ENCODE peak calls at places on chromosomes 2 and 18, in eight cellular contexts. I is A549, M is IMR-90, E is GM12892, H is lower leg skin, U is sigmoid colon, D is stomach, K is body of pancreas. L is an unnamed sample.

GRCh38 chr2:166180951-166181812 is 53.4 kb upstream of the SCN1A start:
- DNase-seq in I (peak; percentile 10), M (peak; percentile 56), E (peak; percentile 7), H (no peak), U (no peak), D (peak; percentile 54), K (peak; percentile 70), L (peak; percentile 12)

GRCh38 chr2:36238126-36238525 is 117.5 kb upstream of the CRIM1 start:
- DNase-seq in I (no peak), M (no peak), E (no peak), H (no peak), U (no peak), D (no peak), K (no peak), L (no peak)

GRCh38 chr2:15971831-15972522 is 31.6 kb downstream of the MYCN start:
- DNase-seq in I (no peak), M (no peak), E (no peak), H (no peak), U (no peak), D (no peak), K (no peak), L (no peak)

GRCh38 chr18:78123144-78123909 is 856.3 kb upstream of the SALL3 start:
- DNase-seq in I (no peak), M (no peak), E (no peak), H (no peak), U (no peak), D (no peak), K (no peak), L (no peak)

GRCh38 chr2:43223412-43224040 is 2.9 kb downstream of the ZFP36L2 start:
- DNase-seq in I (no peak), M (peak; percentile 57), E (no peak), H (no peak), U (no peak), D (no peak), K (no peak), L (peak; percentile 39)

GRCh38 chr2:150486539-150487484 is 655 bp downstream of the RND3 start:
- DNase-seq in I (no peak), M (peak; percentile 24), E (peak; percentile 5), H (no peak), U (peak; percentile 80), D (peak; percentile 50), K (peak; percentile 36), L (no peak)

GRCh38 chr2:9753276-9753600 is 90.0 kb upstream of the TAF1B start:
- DNase-seq in I (peak; percentile 88), M (peak; percentile 91), E (peak; percentile 59), H (peak; percentile 66), U (no peak), D (peak; percentile 52), K (peak; percentile 57), L (peak; percentile 87)

GRCh38 chr2:133525751-133526467 is 42.4 kb downstream of the NCKAP5 start:
- DNase-seq in I (no peak), M (no peak), E (no peak), H (no peak), U (no peak), D (no peak), K (no peak), L (no peak)

GRCh38 chr2:48092846-48093498 is 186.7 kb upstream of the FBXO11 start:
- DNase-seq in I (no peak), M (peak; percentile 57), E (no peak), H (no peak), U (no peak), D (no peak), K (no peak), L (no peak)

GRCh38 chr2:160868891-160869290 is 291.3 kb upstream of the TANK start:
- DNase-seq in I (no peak), M (peak; percentile 65), E (no peak), H (no peak), U (no peak), D (no peak), K (no peak), L (no peak)

GRCh38 chr2:121092095-121092494 is 192.9 kb downstream of the TFCP2L1 start:
- DNase-seq in I (no peak), M (no peak), E (no peak), H (no peak), U (no peak), D (peak; percentile 83), K (no peak), L (no peak)

GRCh38 chr2:109614715-109615636 is 812 bp downstream of the SOWAHC start:
- DNase-seq in I (no peak), M (no peak), E (no peak), H (no peak), U (peak; percentile 71), D (no peak), K (no peak), L (no peak)

GRCh38 chr2:205678743-205679142 is 3.6 kb upstream of the NRP2 start:
- DNase-seq in I (no peak), M (no peak), E (no peak), H (no peak), U (no peak), D (no peak), K (no peak), L (no peak)

GRCh38 chr2:204545861-204546773 is 842 bp downstream of the PARD3B start:
- DNase-seq in I (no peak), M (no peak), E (no peak), H (no peak), U (peak; percentile 68), D (peak; percentile 48), K (peak; percentile 35), L (no peak)
- TF ChIP-seq POLR2A in I (no peak), M (no peak), E (no peak), H (no peak), U (no peak), D (no peak), K (no peak), L (no peak)

GRCh38 chr2:68790600-68790999 is 56.0 kb downstream of the ARHGAP25 start:
- DNase-seq in I (no peak), M (no peak), E (no peak), H (no peak), U (no peak), D (no peak), K (no peak), L (no peak)

GRCh38 chr2:68789603-68790002 is 55.0 kb downstream of the ARHGAP25 start:
- DNase-seq in I (no peak), M (no peak), E (peak; percentile 57), H (no peak), U (no peak), D (no peak), K (no peak), L (no peak)

GRCh38 chr2:68796306-68796905 is 61.8 kb downstream of the ARHGAP25 start:
- DNase-seq in I (no peak), M (peak; percentile 18), E (no peak), H (no peak), U (no peak), D (no peak), K (no peak), L (no peak)

GRCh38 chr2:68791914-68792313 is 57.3 kb downstream of the ARHGAP25 start:
- DNase-seq in I (no peak), M (no peak), E (no peak), H (no peak), U (no peak), D (no peak), K (no peak), L (no peak)
- TF ChIP-seq POLR2A in I (no peak), M (no peak), E (no peak), H (no peak), U (no peak), D (no peak), K (no peak), L (no peak)

GRCh38 chr2:235968616-235969324 is 199.4 kb downstream of the GBX2 start:
- DNase-seq in I (no peak), M (no peak), E (no peak), H (no peak), U (peak; percentile 41), D (no peak), K (no peak), L (no peak)
- TF ChIP-seq POLR2A in I (no peak), M (no peak), E (no peak), H (no peak), U (no peak), D (no peak), K (no peak), L (no peak)

GRCh38 chr2:219701847-219702634 is 74.6 kb downstream of the SLC4A3 start:
- DNase-seq in I (no peak), M (peak; percentile 56), E (no peak), H (no peak), U (no peak), D (peak; percentile 53), K (peak; percentile 46), L (no peak)

GRCh38 chr2:219695145-219695544 is 67.7 kb downstream of the SLC4A3 start:
- DNase-seq in I (no peak), M (no peak), E (no peak), H (no peak), U (no peak), D (no peak), K (no peak), L (no peak)

GRCh38 chr2:219699440-219699821 is 72.0 kb downstream of the SLC4A3 start:
- DNase-seq in I (no peak), M (no peak), E (no peak), H (no peak), U (no peak), D (no peak), K (no peak), L (no peak)

GRCh38 chr2:219697811-219698683 is 70.6 kb downstream of the SLC4A3 start:
- DNase-seq in I (no peak), M (no peak), E (no peak), H (no peak), U (no peak), D (no peak), K (no peak), L (no peak)

DNA sequence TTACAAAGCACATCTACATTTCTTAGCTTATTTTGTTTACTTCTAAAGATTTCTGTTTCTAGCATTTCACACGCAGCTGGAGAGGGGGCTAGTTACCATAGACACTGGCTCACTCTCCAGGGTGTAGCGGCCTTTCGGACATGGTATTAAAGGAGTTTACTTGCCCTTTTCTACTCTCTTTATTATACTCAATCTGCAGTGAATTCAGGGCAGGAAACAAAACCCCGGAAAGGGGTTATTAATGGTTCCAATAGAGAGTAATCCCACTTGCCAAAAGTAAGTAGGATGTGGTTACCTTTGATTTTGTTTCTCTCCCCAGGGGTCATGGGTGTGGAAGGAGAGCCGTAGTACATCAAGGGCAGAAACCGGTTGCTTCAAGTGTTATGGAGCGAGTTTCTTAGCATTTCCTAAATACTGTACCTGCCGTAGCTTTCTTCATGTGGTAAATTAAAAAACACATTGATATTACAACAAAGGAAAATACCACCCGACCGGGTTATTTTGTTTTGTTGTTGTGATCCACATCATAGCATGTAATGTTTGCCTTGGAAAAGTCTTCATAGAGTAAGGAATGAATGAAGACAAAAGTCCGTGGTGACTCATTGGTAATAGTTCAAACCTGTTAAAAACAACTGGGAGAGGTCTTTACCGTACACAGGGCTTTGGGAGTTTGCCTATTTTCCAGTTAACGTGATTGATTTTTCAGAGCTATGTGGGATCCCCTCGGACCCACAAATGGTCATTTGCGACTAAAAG is 71.4 kb downstream of the SLC4A3 start:
- DNase-seq in I (no peak), M (no peak), E (no peak), H (no peak), U (no peak), D (no peak), K (no peak), L (no peak)
- TF ChIP-seq POLR2A in I (no peak), M (no peak), E (no peak), H (no peak), U (no peak), D (no peak), K (no peak), L (no peak)